ENCODE peak calls at places on chromosomes 5 and 9, in six cellular contexts. Z is SW480, J is COLO829, A is uterus, P is caudate nucleus, F is neuronal stem cell. E is an unnamed sample.

GRCh38 chr5:927172-928015 is 34.7 kb downstream of the TRIP13 start:
- DNase-seq in Z (no peak), J (no peak), A (no peak), P (no peak), F (no peak), E (no peak)

GRCh38 chr5:32794086-32794485 is 83.0 kb downstream of the NPR3 start:
- DNase-seq in Z (no peak), J (no peak), A (no peak), P (no peak), F (no peak), E (peak; percentile 27)

GRCh38 chr5:32445831-32446614 is 1.5 kb upstream of the ZFR start:
- DNase-seq in Z (no peak), J (no peak), A (no peak), P (no peak), F (no peak), E (no peak)

GRCh38 chr5:33937017-33937699 is 972 bp downstream of the RXFP3 start:
- DNase-seq in Z (no peak), J (no peak), A (no peak), P (no peak), F (no peak), E (no peak)

GRCh38 chr5:79802995-79803394 is 113.4 kb downstream of the CMYA5 start:
- DNase-seq in Z (no peak), J (no peak), A (no peak), P (no peak), F (no peak), E (no peak)

GRCh38 chr9:111983484-111983908 is 86.9 kb downstream of the UGCG start:
- DNase-seq in Z (no peak), J (no peak), A (no peak), P (no peak), F (no peak), E (no peak)

GRCh38 chr5:21802869-21803490 is 1050.2 kb downstream of the CDH12 start:
- DNase-seq in Z (peak; percentile 61), J (peak; percentile 22), A (no peak), P (no peak), F (peak; percentile 9), E (peak; percentile 30)

GRCh38 chr5:131413605-131414559 is 150.0 kb downstream of the CDC42SE2 start:
- DNase-seq in Z (no peak), J (no peak), A (no peak), P (no peak), F (no peak), E (no peak)

GRCh38 chr5:98095072-98095471 is 678.4 kb upstream of the RGMB start:
- DNase-seq in Z (no peak), J (no peak), A (no peak), P (no peak), F (no peak), E (no peak)

GRCh38 chr5:79546782-79547428 is 33.0 kb upstream of the HOMER1 start:
- DNase-seq in Z (no peak), J (no peak), A (no peak), P (no peak), F (no peak), E (no peak)

GRCh38 chr5:685262-686171 is 7.6 kb downstream of the TPPP start:
- DNase-seq in Z (no peak), J (no peak), A (peak; percentile 8), P (no peak), F (no peak), E (no peak)

GRCh38 chr5:171367424-171368370 is 20.0 kb upstream of the NPM1 start:
- DNase-seq in Z (peak; percentile 86), J (peak; percentile 14), A (no peak), P (no peak), F (no peak), E (no peak)

GRCh38 chr5:91189480-91190332 is 193.4 kb downstream of the ARRDC3 start:
- DNase-seq in Z (peak; percentile 27), J (peak; percentile 10), A (peak; percentile 55), P (no peak), F (no peak), E (peak; percentile 88)

GRCh38 chr9:137025120-137025966 is 2.7 kb downstream of the ABCA2 start:
- DNase-seq in Z (peak; percentile 83), J (peak; percentile 33), A (no peak), P (peak; percentile 98), F (no peak), E (no peak)

GRCh38 chr5:16642896-16643295 is 26.1 kb upstream of the RETREG1 start:
- DNase-seq in Z (no peak), J (peak; percentile 92), A (no peak), P (no peak), F (no peak), E (no peak)

GRCh38 chr5:133343196-133343595 is 269.1 kb downstream of the FSTL4 start:
- DNase-seq in Z (no peak), J (no peak), A (no peak), P (no peak), F (no peak), E (no peak)

GRCh38 chr5:932628-933250 is 40.1 kb downstream of the TRIP13 start:
- DNase-seq in Z (peak; percentile 82), J (peak; percentile 35), A (peak; percentile 14), P (no peak), F (no peak), E (no peak)